ENCODE peak calls at places on chromosome 13, in four cellular contexts. One of them, this sample, is unnamed.

GRCh38 chr13:36673838-36674326 is at the start of gene SERTM1:
- DNase-seq in pancreas: no peak
- DNase-seq in GM06990: peak
- DNase-seq in mesothelial cell of epicardium: peak
- DNase-seq in this sample: peak

GRCh38 chr13:23801141-23801540 is 88.1 kb downstream of the MIPEP start:
- DNase-seq in mesothelial cell of epicardium: no peak
- DNase-seq in pancreas: no peak
- DNase-seq in GM06990: no peak
- DNase-seq in this sample: no peak

GRCh38 chr13:110272651-110273050 is 34.3 kb downstream of the COL4A1 start:
- DNase-seq in pancreas: no peak
- DNase-seq in mesothelial cell of epicardium: no peak
- DNase-seq in GM06990: no peak
- DNase-seq in this sample: no peak

GRCh38 chr13:28489975-28490550 is 4.9 kb downstream of the FLT1 start:
- DNase-seq in mesothelial cell of epicardium: no peak
- DNase-seq in pancreas: no peak
- DNase-seq in GM06990: no peak
- DNase-seq in this sample: no peak

GRCh38 chr13:92510416-92510815 is 716.2 kb upstream of the GPC6 start:
- DNase-seq in GM06990: no peak
- DNase-seq in pancreas: no peak
- DNase-seq in mesothelial cell of epicardium: no peak
- DNase-seq in this sample: no peak

GRCh38 chr13:83895994-83896580 is 13.8 kb upstream of the SLITRK1 start:
- DNase-seq in pancreas: no peak
- DNase-seq in GM06990: no peak
- DNase-seq in mesothelial cell of epicardium: no peak
- DNase-seq in this sample: no peak

GRCh38 chr13:22461854-22462565 is 718.8 kb upstream of the SGCG start:
- DNase-seq in pancreas: no peak
- DNase-seq in GM06990: no peak
- DNase-seq in mesothelial cell of epicardium: no peak
- DNase-seq in this sample: no peak

GRCh38 chr13:100361504-100361903 is 227.1 kb downstream of the GGACT start:
- DNase-seq in mesothelial cell of epicardium: no peak
- DNase-seq in GM06990: no peak
- DNase-seq in pancreas: no peak
- DNase-seq in this sample: no peak

GRCh38 chr13:80341098-80341701 is at the start of gene SPRY2:
- DNase-seq in GM06990: peak
- DNase-seq in mesothelial cell of epicardium: peak
- DNase-seq in pancreas: peak
- DNase-seq in this sample: peak

GRCh38 chr13:30138511-30138910 is 168.8 kb downstream of the KATNAL1 start:
- DNase-seq in pancreas: no peak
- DNase-seq in GM06990: no peak
- DNase-seq in mesothelial cell of epicardium: no peak
- DNase-seq in this sample: no peak

GRCh38 chr13:97221989-97222700 is at the start of gene MBNL2:
- DNase-seq in pancreas: peak
- DNase-seq in GM06990: peak
- DNase-seq in mesothelial cell of epicardium: peak
- DNase-seq in this sample: peak

GRCh38 chr13:27245610-27246009 is 5.7 kb upstream of the RPL21 start:
- DNase-seq in GM06990: no peak
- DNase-seq in mesothelial cell of epicardium: no peak
- DNase-seq in pancreas: no peak
- DNase-seq in this sample: no peak

GRCh38 chr13:58587183-58587582 is 955.6 kb downstream of the PCDH17 start:
- DNase-seq in mesothelial cell of epicardium: no peak
- DNase-seq in GM06990: no peak
- DNase-seq in pancreas: no peak
- DNase-seq in this sample: no peak

GRCh38 chr13:109764474-109765292 is 21.7 kb downstream of the IRS2 start:
- DNase-seq in pancreas: no peak
- DNase-seq in GM06990: no peak
- DNase-seq in mesothelial cell of epicardium: no peak
- DNase-seq in this sample: no peak

GRCh38 chr13:38980628-38981078 is 10.0 kb downstream of the STOML3 start:
- DNase-seq in GM06990: no peak
- DNase-seq in mesothelial cell of epicardium: no peak
- DNase-seq in pancreas: no peak
- DNase-seq in this sample: no peak

GRCh38 chr13:64305246-64305645 is 2889.6 kb upstream of the PCDH20 start:
- DNase-seq in GM06990: no peak
- DNase-seq in pancreas: no peak
- DNase-seq in mesothelial cell of epicardium: no peak
- DNase-seq in this sample: no peak

GRCh38 chr13:73717632-73718031 is 416.6 kb downstream of the KLF12 start:
- DNase-seq in GM06990: no peak
- DNase-seq in mesothelial cell of epicardium: no peak
- DNase-seq in pancreas: no peak
- DNase-seq in this sample: no peak

GRCh38 chr13:73721571-73721970 is 412.6 kb downstream of the KLF12 start:
- DNase-seq in mesothelial cell of epicardium: no peak
- DNase-seq in pancreas: no peak
- DNase-seq in GM06990: no peak
- DNase-seq in this sample: no peak

GRCh38 chr13:73718248-73718647 is 416.0 kb downstream of the KLF12 start:
- DNase-seq in GM06990: no peak
- DNase-seq in mesothelial cell of epicardium: no peak
- DNase-seq in pancreas: no peak
- DNase-seq in this sample: no peak

GRCh38 chr13:73720216-73720840 is 413.9 kb downstream of the KLF12 start:
- DNase-seq in GM06990: no peak
- DNase-seq in pancreas: no peak
- DNase-seq in mesothelial cell of epicardium: no peak
- DNase-seq in this sample: no peak

GRCh38 chr13:73722120-73722519 is 412.1 kb downstream of the KLF12 start:
- DNase-seq in GM06990: no peak
- DNase-seq in mesothelial cell of epicardium: no peak
- DNase-seq in pancreas: no peak
- DNase-seq in this sample: no peak
- TF ChIP-seq CTCF in GM06990: no peak
- TF ChIP-seq CTCF in mesothelial cell of epicardium: no peak
- TF ChIP-seq CTCF in pancreas: no peak
- TF ChIP-seq CTCF in this sample: peak

GRCh38 chr13:71303144-71303543 is 563.9 kb downstream of the DACH1 start:
- DNase-seq in pancreas: no peak
- DNase-seq in mesothelial cell of epicardium: no peak
- DNase-seq in GM06990: no peak
- DNase-seq in this sample: no peak
- TF ChIP-seq CTCF in pancreas: no peak
- TF ChIP-seq CTCF in mesothelial cell of epicardium: no peak
- TF ChIP-seq CTCF in GM06990: no peak
- TF ChIP-seq CTCF in this sample: peak

GRCh38 chr13:111343186-111343805 is 22.9 kb downstream of the TEX29 start:
- DNase-seq in GM06990: no peak
- DNase-seq in pancreas: no peak
- DNase-seq in mesothelial cell of epicardium: no peak
- DNase-seq in this sample: no peak

GRCh38 chr13:111339366-111340143 is 19.1 kb downstream of the TEX29 start:
- DNase-seq in pancreas: no peak
- DNase-seq in mesothelial cell of epicardium: no peak
- DNase-seq in GM06990: no peak
- DNase-seq in this sample: peak

GRCh38 chr13:111344471-111345191 is 24.2 kb downstream of the TEX29 start:
- DNase-seq in mesothelial cell of epicardium: no peak
- DNase-seq in pancreas: peak
- DNase-seq in GM06990: no peak
- DNase-seq in this sample: no peak

GRCh38 chr13:111342716-111343115 is 22.3 kb downstream of the TEX29 start:
- DNase-seq in pancreas: no peak
- DNase-seq in mesothelial cell of epicardium: no peak
- DNase-seq in GM06990: no peak
- DNase-seq in this sample: no peak

DNA sequence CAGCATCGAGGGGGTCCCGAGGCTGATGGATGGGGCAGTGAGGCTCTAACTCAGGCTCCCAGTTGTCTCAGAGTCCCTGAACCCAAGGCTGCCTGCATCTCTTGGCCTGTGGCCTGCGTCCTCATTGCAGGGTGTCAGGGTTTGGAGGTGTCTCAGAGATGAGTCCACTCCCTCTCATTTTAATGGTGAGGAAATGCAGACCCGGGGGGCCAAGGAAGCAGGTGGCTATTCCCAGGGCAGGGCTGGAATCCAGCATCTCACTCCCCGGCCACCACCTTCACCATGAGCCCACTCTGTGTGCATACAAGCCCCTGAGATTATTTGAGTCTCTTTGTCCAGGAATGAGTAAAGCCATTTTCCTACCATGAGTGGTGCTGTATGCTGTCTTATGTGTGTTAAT is 21.4 kb downstream of the TEX29 start:
- DNase-seq in mesothelial cell of epicardium: no peak
- DNase-seq in pancreas: no peak
- DNase-seq in GM06990: no peak
- DNase-seq in this sample: no peak
- TF ChIP-seq CTCF in mesothelial cell of epicardium: no peak
- TF ChIP-seq CTCF in pancreas: no peak
- TF ChIP-seq CTCF in GM06990: no peak
- TF ChIP-seq CTCF in this sample: no peak

GRCh38 chr13:91078093-91078679 is 269.3 kb upstream of the MIR17HG start:
- DNase-seq in pancreas: no peak
- DNase-seq in GM06990: peak
- DNase-seq in mesothelial cell of epicardium: no peak
- DNase-seq in this sample: no peak
- TF ChIP-seq CTCF in pancreas: peak
- TF ChIP-seq CTCF in GM06990: peak
- TF ChIP-seq CTCF in mesothelial cell of epicardium: peak
- TF ChIP-seq CTCF in this sample: peak

GRCh38 chr13:42498521-42498920 is 75.4 kb upstream of the TNFSF11 start:
- DNase-seq in mesothelial cell of epicardium: no peak
- DNase-seq in pancreas: no peak
- DNase-seq in GM06990: no peak
- DNase-seq in this sample: no peak
- TF ChIP-seq CTCF in mesothelial cell of epicardium: no peak
- TF ChIP-seq CTCF in pancreas: no peak
- TF ChIP-seq CTCF in GM06990: peak
- TF ChIP-seq CTCF in this sample: no peak

This sample was measured in type B pancreatic cell.